ENCODE peak calls at places on chromosomes 7 and 10, in seven cellular contexts. R, B, Q, A, K, F and D are unnamed samples.

GRCh38 chr10:16847644-16848043 is 30.4 kb upstream of the RSU1 start:
- DNase-seq in K (no peak), Q (no peak), R (no peak), A (no peak), B (no peak), F (no peak), D (no peak)

GRCh38 chr7:135117096-135117495 is 30.8 kb upstream of the TMEM140 start:
- DNase-seq in R (no peak), A (no peak), K (no peak), F (no peak), Q (no peak), B (no peak), D (no peak)

GRCh38 chr7:135811513-135811912 is 62.9 kb upstream of the FAM180A start:
- DNase-seq in K (no peak), F (no peak), Q (no peak), R (no peak), B (no peak), A (no peak), D (no peak)

GRCh38 chr7:51446356-51446755 is 129.7 kb upstream of the COBL start:
- DNase-seq in K (no peak), A (no peak), Q (no peak), R (no peak), F (no peak), B (no peak), D (no peak)

GRCh38 chr7:41777894-41778596 is 75.2 kb upstream of the INHBA start:
- DNase-seq in F (no peak), A (no peak), B (no peak), R (no peak), K (no peak), Q (no peak), D (no peak)

GRCh38 chr7:68684246-68684850 is 913.9 kb upstream of the AUTS2 start:
- DNase-seq in K (no peak), Q (no peak), B (no peak), A (no peak), F (no peak), R (peak), D (no peak)

GRCh38 chr10:91162495-91163268 is 57.8 kb upstream of the PCGF5 start:
- DNase-seq in R (peak), B (peak), A (peak), Q (peak), F (peak), K (peak), D (peak)

GRCh38 chr10:974038-974784 is 14.0 kb upstream of the GTPBP4 start:
- DNase-seq in B (no peak), K (no peak), F (no peak), R (peak), A (peak), Q (no peak), D (peak)

GRCh38 chr10:29499993-29500537 is 134.7 kb downstream of the SVIL start:
- DNase-seq in Q (no peak), A (no peak), F (no peak), B (no peak), K (no peak), R (no peak), D (no peak)

GRCh38 chr7:34309116-34309515 is 348.9 kb upstream of the NPSR1 start:
- DNase-seq in B (no peak), K (no peak), F (no peak), A (no peak), Q (no peak), R (no peak), D (no peak)

GRCh38 chr7:94297397-94297838 is 97.3 kb upstream of the COL1A2 start:
- DNase-seq in B (no peak), K (peak), Q (no peak), A (no peak), R (no peak), F (peak), D (no peak)

GRCh38 chr7:35878356-35878755 is 77.5 kb downstream of the SEPTIN7 start:
- DNase-seq in A (no peak), F (no peak), R (no peak), B (no peak), Q (no peak), K (no peak), D (no peak)

GRCh38 chr7:74290999-74291441 is 1.8 kb downstream of the CLIP2 start:
- DNase-seq in Q (no peak), R (peak), A (no peak), B (no peak), F (no peak), K (no peak), D (no peak)

GRCh38 chr7:80830584-80831319 is 88.1 kb downstream of the SEMA3C start:
- DNase-seq in Q (no peak), B (no peak), R (no peak), A (no peak), F (no peak), K (no peak), D (no peak)

GRCh38 chr7:151342811-151343210 is 1.2 kb downstream of the NUB1 start:
- DNase-seq in Q (peak), K (no peak), R (no peak), F (no peak), B (no peak), A (no peak), D (peak)

GRCh38 chr10:78419481-78420265 is 386.0 kb downstream of the RPS24 start:
- DNase-seq in A (no peak), Q (no peak), B (no peak), K (no peak), R (no peak), F (no peak), D (no peak)

GRCh38 chr7:83065714-83066113 is 97.0 kb downstream of the PCLO start:
- DNase-seq in A (no peak), R (no peak), B (no peak), F (no peak), Q (no peak), K (no peak), D (no peak)

GRCh38 chr7:10122573-10123100 is 851.0 kb upstream of the PHF14 start:
- DNase-seq in A (peak), R (peak), F (no peak), Q (no peak), K (no peak), B (no peak), D (no peak)

GRCh38 chr10:70283445-70284399 is at the start of gene NPFFR1:
- DNase-seq in A (no peak), R (peak), Q (no peak), K (no peak), B (no peak), F (no peak), D (peak)

GRCh38 chr10:29980084-29980483 is 79.3 kb downstream of the JCAD start:
- DNase-seq in Q (no peak), A (no peak), B (no peak), K (no peak), F (no peak), R (no peak), D (no peak)

GRCh38 chr7:71135663-71136062 is 3.7 kb downstream of the GALNT17 start:
- DNase-seq in K (no peak), F (no peak), A (no peak), Q (no peak), B (no peak), R (no peak), D (no peak)

GRCh38 chr10:22308390-22308789 is 7.8 kb upstream of the COMMD3 start:
- DNase-seq in R (no peak), K (no peak), A (no peak), B (no peak), Q (no peak), F (peak), D (no peak)

GRCh38 chr10:932589-932988 is 1.1 kb upstream of the LARP4B start:
- DNase-seq in F (no peak), Q (no peak), K (peak), B (no peak), R (no peak), A (peak), D (no peak)

GRCh38 chr7:25832926-25833325 is 319.1 kb upstream of the NFE2L3 start:
- DNase-seq in Q (no peak), K (no peak), F (no peak), A (no peak), R (no peak), B (no peak), D (no peak)

GRCh38 chr10:80466724-80467326 is 12.7 kb downstream of the TSPAN14 start:
- DNase-seq in Q (no peak), B (no peak), R (no peak), F (no peak), A (no peak), K (no peak), D (no peak)

GRCh38 chr10:68301790-68302502 is 29.9 kb upstream of the HNRNPH3 start:
- DNase-seq in A (no peak), F (peak), B (peak), Q (peak), R (peak), K (no peak), D (peak)

GRCh38 chr7:75905785-75906604 is 9.0 kb upstream of the POR start:
- DNase-seq in A (peak), K (peak), Q (no peak), F (no peak), B (peak), R (peak), D (peak)

GRCh38 chr10:22340362-22341189 is 4.7 kb upstream of the SPAG6 start:
- DNase-seq in F (peak), A (peak), B (peak), K (peak), R (peak), Q (peak), D (peak)

GRCh38 chr10:14554843-14555205 is 219.9 kb downstream of the FAM107B start:
- DNase-seq in R (no peak), A (no peak), B (no peak), F (no peak), Q (no peak), K (no peak), D (no peak)

GRCh38 chr10:24208661-24209420 is at the start of gene KIAA1217:
- DNase-seq in B (peak), K (peak), R (no peak), Q (no peak), A (no peak), F (no peak), D (peak)

GRCh38 chr7:115924398-115924797 is 106.2 kb downstream of the TFEC start:
- DNase-seq in A (no peak), B (no peak), R (no peak), K (no peak), Q (no peak), F (no peak), D (no peak)

GRCh38 chr10:63763744-63764143 is 242.5 kb downstream of the REEP3 start:
- DNase-seq in K (no peak), F (no peak), A (no peak), B (peak), Q (no peak), R (no peak), D (no peak)

GRCh38 chr7:52320610-52321009 is 714.8 kb upstream of the POM121L12 start:
- DNase-seq in Q (no peak), K (no peak), A (no peak), R (no peak), B (no peak), F (no peak), D (no peak)

GRCh38 chr7:33109758-33110238 is 594 bp upstream of the RP9 start:
- DNase-seq in B (peak), K (no peak), F (no peak), R (peak), Q (no peak), A (no peak), D (no peak)